ENCODE peak calls at places on chromosome 15, in four cellular contexts. One of them, this sample, is unnamed.

GRCh38 chr15:100680726-100681125 is 78.3 kb downstream of the ASB7 start:
- DNase-seq in uterus: no peak
- DNase-seq in A673: no peak
- DNase-seq in colonic mucosa: no peak
- DNase-seq in this sample: no peak

GRCh38 chr15:60347480-60348069 is 50.2 kb downstream of the ANXA2 start:
- DNase-seq in A673: no peak
- DNase-seq in uterus: no peak
- DNase-seq in colonic mucosa: no peak
- DNase-seq in this sample: no peak

GRCh38 chr15:69891070-69891491 is 206.6 kb downstream of the TLE3 start:
- DNase-seq in colonic mucosa: no peak
- DNase-seq in A673: no peak
- DNase-seq in uterus: no peak
- DNase-seq in this sample: no peak

GRCh38 chr15:100980410-100981046 is 61.4 kb downstream of the LRRK1 start:
- DNase-seq in colonic mucosa: no peak
- DNase-seq in uterus: no peak
- DNase-seq in A673: no peak
- DNase-seq in this sample: no peak

GRCh38 chr15:42367041-42367440 is 7.7 kb downstream of the CAPN3 start:
- DNase-seq in uterus: no peak
- DNase-seq in A673: no peak
- DNase-seq in colonic mucosa: no peak
- DNase-seq in this sample: no peak

GRCh38 chr15:78438595-78439285 is 724 bp downstream of the IREB2 start:
- DNase-seq in uterus: no peak
- DNase-seq in colonic mucosa: no peak
- DNase-seq in A673: peak
- DNase-seq in this sample: no peak

GRCh38 chr15:88454867-88455810 is 12.0 kb downstream of the MRPL46 start:
- DNase-seq in uterus: peak
- DNase-seq in A673: peak
- DNase-seq in colonic mucosa: peak
- DNase-seq in this sample: peak

GRCh38 chr15:91627473-91628309 is 225.8 kb upstream of the SLCO3A1 start:
- DNase-seq in colonic mucosa: no peak
- DNase-seq in uterus: no peak
- DNase-seq in A673: peak
- DNase-seq in this sample: no peak

GRCh38 chr15:93201940-93202339 is 112.9 kb upstream of the RGMA start:
- DNase-seq in colonic mucosa: no peak
- DNase-seq in A673: no peak
- DNase-seq in uterus: no peak
- DNase-seq in this sample: no peak

GRCh38 chr15:73630030-73630429 is 3.2 kb downstream of the NPTN start:
- DNase-seq in A673: peak
- DNase-seq in colonic mucosa: no peak
- DNase-seq in uterus: no peak
- DNase-seq in this sample: no peak

GRCh38 chr15:56915888-56916287 is 2.6 kb upstream of the TCF12 start:
- DNase-seq in uterus: no peak
- DNase-seq in A673: no peak
- DNase-seq in colonic mucosa: no peak
- DNase-seq in this sample: no peak

GRCh38 chr15:75234191-75234810 is 23.8 kb upstream of the GOLGA6C start:
- DNase-seq in uterus: peak
- DNase-seq in A673: no peak
- DNase-seq in colonic mucosa: no peak
- DNase-seq in this sample: no peak

GRCh38 chr15:34973512-34973911 is 4.0 kb upstream of the AQR start:
- DNase-seq in A673: no peak
- DNase-seq in colonic mucosa: no peak
- DNase-seq in uterus: no peak
- DNase-seq in this sample: no peak

GRCh38 chr15:68220489-68220888 is 9.0 kb downstream of the CLN6 start:
- DNase-seq in colonic mucosa: no peak
- DNase-seq in A673: no peak
- DNase-seq in uterus: no peak
- DNase-seq in this sample: no peak

GRCh38 chr15:29125382-29126207 is 144.0 kb downstream of the NSMCE3 start:
- DNase-seq in A673: no peak
- DNase-seq in uterus: no peak
- DNase-seq in colonic mucosa: no peak
- DNase-seq in this sample: no peak

GRCh38 chr15:101207867-101208288 is 44.0 kb downstream of the CHSY1 start:
- DNase-seq in uterus: no peak
- DNase-seq in colonic mucosa: no peak
- DNase-seq in A673: no peak
- DNase-seq in this sample: no peak

GRCh38 chr15:49137861-49138260 is 17.5 kb downstream of the COPS2 start:
- DNase-seq in uterus: no peak
- DNase-seq in colonic mucosa: no peak
- DNase-seq in A673: no peak
- DNase-seq in this sample: no peak

GRCh38 chr15:67244966-67245478 is 9.4 kb downstream of the AAGAB start:
- DNase-seq in uterus: no peak
- DNase-seq in colonic mucosa: no peak
- DNase-seq in A673: no peak
- DNase-seq in this sample: no peak

GRCh38 chr15:74252291-74253080 is 16.4 kb downstream of the CCDC33 start:
- DNase-seq in A673: no peak
- DNase-seq in colonic mucosa: no peak
- DNase-seq in uterus: peak
- DNase-seq in this sample: no peak

GRCh38 chr15:27796405-27797085 is 302.6 kb downstream of the OCA2 start:
- DNase-seq in uterus: no peak
- DNase-seq in A673: no peak
- DNase-seq in colonic mucosa: no peak
- DNase-seq in this sample: no peak

GRCh38 chr15:68630836-68631235 is 52.0 kb downstream of the CORO2B start:
- DNase-seq in colonic mucosa: no peak
- DNase-seq in uterus: no peak
- DNase-seq in A673: no peak
- DNase-seq in this sample: no peak

GRCh38 chr15:25088261-25088790 is 133.5 kb downstream of the SNRPN start:
- DNase-seq in colonic mucosa: no peak
- DNase-seq in A673: no peak
- DNase-seq in uterus: no peak
- DNase-seq in this sample: no peak

GRCh38 chr15:79170256-79170664 is 79.7 kb upstream of the RASGRF1 start:
- DNase-seq in A673: no peak
- DNase-seq in uterus: no peak
- DNase-seq in colonic mucosa: no peak
- DNase-seq in this sample: no peak

GRCh38 chr15:59177445-59177728 is 29.3 kb upstream of the LDHAL6B start:
- DNase-seq in A673: no peak
- DNase-seq in uterus: no peak
- DNase-seq in colonic mucosa: no peak
- DNase-seq in this sample: no peak

GRCh38 chr15:82985688-82986441 is at the start of gene RAMAC:
- DNase-seq in A673: peak
- DNase-seq in uterus: peak
- DNase-seq in colonic mucosa: peak
- DNase-seq in this sample: peak

GRCh38 chr15:74906450-74907276 is at the start of gene FAM219B:
- DNase-seq in uterus: peak
- DNase-seq in colonic mucosa: peak
- DNase-seq in A673: peak
- DNase-seq in this sample: peak

GRCh38 chr15:50083424-50084025 is 35.5 kb downstream of the ATP8B4 start:
- DNase-seq in colonic mucosa: no peak
- DNase-seq in uterus: no peak
- DNase-seq in A673: no peak
- DNase-seq in this sample: no peak

GRCh38 chr15:35519536-35520149 is 26.3 kb downstream of the DPH6 start:
- DNase-seq in uterus: no peak
- DNase-seq in colonic mucosa: no peak
- DNase-seq in A673: peak
- DNase-seq in this sample: no peak

GRCh38 chr15:67030036-67030762 is 35.2 kb upstream of the SMAD3 start:
- DNase-seq in A673: no peak
- DNase-seq in uterus: no peak
- DNase-seq in colonic mucosa: peak
- DNase-seq in this sample: no peak

GRCh38 chr15:32104061-32104980 is 74.0 kb downstream of the CHRNA7 start:
- DNase-seq in A673: peak
- DNase-seq in uterus: no peak
- DNase-seq in colonic mucosa: no peak
- DNase-seq in this sample: no peak

GRCh38 chr15:69749797-69750196 is 297.2 kb downstream of the RPLP1 start:
- DNase-seq in uterus: no peak
- DNase-seq in A673: peak
- DNase-seq in colonic mucosa: no peak
- DNase-seq in this sample: no peak

GRCh38 chr15:46111730-46112129 is 476.9 kb downstream of the SQOR start:
- DNase-seq in A673: no peak
- DNase-seq in colonic mucosa: no peak
- DNase-seq in uterus: no peak
- DNase-seq in this sample: no peak

GRCh38 chr15:47218295-47218694 is 499.0 kb upstream of the SEMA6D start:
- DNase-seq in colonic mucosa: no peak
- DNase-seq in uterus: no peak
- DNase-seq in A673: peak
- DNase-seq in this sample: no peak

GRCh38 chr15:68154923-68155559 is 50.1 kb downstream of the CALML4 start:
- DNase-seq in A673: peak
- DNase-seq in uterus: peak
- DNase-seq in colonic mucosa: peak
- DNase-seq in this sample: no peak

GRCh38 chr15:88661041-88661765 is 22.4 kb downstream of the ISG20 start:
- DNase-seq in uterus: no peak
- DNase-seq in A673: no peak
- DNase-seq in colonic mucosa: no peak
- DNase-seq in this sample: no peak

GRCh38 chr15:57551717-57552677 is 39.7 kb upstream of the MYZAP start:
- DNase-seq in colonic mucosa: no peak
- DNase-seq in uterus: no peak
- DNase-seq in A673: peak
- DNase-seq in this sample: no peak

GRCh38 chr15:64599716-64600115 is 139.3 kb downstream of the ZNF609 start:
- DNase-seq in colonic mucosa: no peak
- DNase-seq in A673: no peak
- DNase-seq in uterus: no peak
- DNase-seq in this sample: no peak

GRCh38 chr15:52052076-52052935 is 33.3 kb downstream of the MAPK6 start:
- DNase-seq in A673: no peak
- DNase-seq in colonic mucosa: no peak
- DNase-seq in uterus: no peak
- DNase-seq in this sample: no peak

GRCh38 chr15:66862878-66863335 is 160.9 kb downstream of the SMAD6 start:
- DNase-seq in A673: peak
- DNase-seq in colonic mucosa: peak
- DNase-seq in uterus: peak
- DNase-seq in this sample: no peak

DNA sequence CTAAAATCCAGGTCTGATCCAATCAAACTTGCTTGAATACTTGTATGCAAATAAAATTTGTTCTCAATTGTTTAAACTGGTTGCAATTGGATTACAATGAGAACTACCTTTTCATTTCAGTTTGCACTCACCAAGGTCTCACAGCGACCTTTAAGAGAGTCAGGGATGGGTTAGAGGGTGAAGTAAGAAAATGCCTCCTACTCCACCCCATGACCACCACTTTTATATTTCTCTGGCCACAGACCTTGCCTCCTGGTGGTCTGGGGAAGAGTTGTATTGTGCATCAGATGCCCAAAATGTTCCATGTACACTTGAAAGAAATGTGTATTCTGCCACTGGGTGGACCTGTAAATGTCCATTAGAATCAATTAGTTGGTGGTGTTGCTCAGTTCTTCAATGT is 16.4 kb upstream of the THSD4 start:
- DNase-seq in colonic mucosa: no peak
- DNase-seq in uterus: no peak
- DNase-seq in A673: no peak
- DNase-seq in this sample: no peak
- H3K27ac ChIP-seq in colonic mucosa: no peak
- H3K27ac ChIP-seq in uterus: no peak
- H3K27ac ChIP-seq in A673: no peak
- H3K27ac ChIP-seq in this sample: no peak

GRCh38 chr15:71133734-71134464 is 18.6 kb downstream of the THSD4 start:
- DNase-seq in colonic mucosa: no peak
- DNase-seq in A673: no peak
- DNase-seq in uterus: no peak
- DNase-seq in this sample: no peak
- H3K27ac ChIP-seq in colonic mucosa: no peak
- H3K27ac ChIP-seq in A673: no peak
- H3K27ac ChIP-seq in uterus: no peak
- H3K27ac ChIP-seq in this sample: no peak

DNA sequence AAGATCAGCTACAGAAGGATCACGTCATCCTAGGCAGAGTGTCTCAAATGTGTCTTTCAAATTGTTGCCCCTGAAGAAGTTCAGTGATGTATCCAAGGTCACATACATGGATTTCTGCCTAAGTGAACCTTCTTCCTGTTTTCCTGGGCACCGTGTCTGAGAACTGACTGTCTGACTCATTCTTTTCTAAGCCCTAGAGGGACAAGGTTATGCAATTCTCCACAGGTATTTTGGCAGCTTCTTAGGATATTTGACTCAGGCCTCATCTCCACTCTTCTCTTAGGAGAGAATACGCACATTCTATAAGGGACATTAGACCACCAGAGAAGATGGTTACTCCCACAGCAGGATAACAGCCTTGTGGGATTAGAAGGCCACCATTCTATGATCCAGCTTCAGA is 391.9 kb upstream of the THBS1 start:
- DNase-seq in colonic mucosa: no peak
- DNase-seq in A673: no peak
- DNase-seq in uterus: no peak
- DNase-seq in this sample: no peak
- H3K27ac ChIP-seq in colonic mucosa: no peak
- H3K27ac ChIP-seq in A673: no peak
- H3K27ac ChIP-seq in uterus: peak
- H3K27ac ChIP-seq in this sample: no peak

GRCh38 chr15:55741592-55742497 is 1.1 kb downstream of the PRTG start:
- DNase-seq in colonic mucosa: peak
- DNase-seq in uterus: peak
- DNase-seq in A673: peak
- DNase-seq in this sample: no peak

GRCh38 chr15:55740479-55740878 is 2.5 kb downstream of the PRTG start:
- DNase-seq in uterus: no peak
- DNase-seq in A673: no peak
- DNase-seq in colonic mucosa: no peak
- DNase-seq in this sample: no peak

GRCh38 chr15:55739641-55740040 is 3.3 kb downstream of the PRTG start:
- DNase-seq in A673: no peak
- DNase-seq in colonic mucosa: no peak
- DNase-seq in uterus: no peak
- DNase-seq in this sample: no peak

GRCh38 chr15:55742498-55742926 is 440 bp downstream of the PRTG start:
- DNase-seq in A673: no peak
- DNase-seq in colonic mucosa: peak
- DNase-seq in uterus: peak
- DNase-seq in this sample: peak

GRCh38 chr15:55740981-55741591 is 1.9 kb downstream of the PRTG start:
- DNase-seq in uterus: no peak
- DNase-seq in A673: peak
- DNase-seq in colonic mucosa: no peak
- DNase-seq in this sample: no peak
- H3K27ac ChIP-seq in uterus: peak
- H3K27ac ChIP-seq in A673: no peak
- H3K27ac ChIP-seq in colonic mucosa: no peak
- H3K27ac ChIP-seq in this sample: no peak

GRCh38 chr15:99677540-99678134 is 55.6 kb downstream of the LYSMD4 start:
- DNase-seq in A673: no peak
- DNase-seq in uterus: no peak
- DNase-seq in colonic mucosa: no peak
- DNase-seq in this sample: no peak
- H3K27ac ChIP-seq in A673: no peak
- H3K27ac ChIP-seq in uterus: peak
- H3K27ac ChIP-seq in colonic mucosa: no peak
- H3K27ac ChIP-seq in this sample: no peak